ENCODE peak calls at places on chromosomes 6 and 20, in six cellular contexts. G is heart right ventricle, N is cardiac muscle cell, O is AG04450, W is cardiac fibroblast, M is neural progenitor cell. T is an unnamed sample.

GRCh38 chr6:154520280-154520679 is 9.8 kb upstream of the CNKSR3 start:
- DNase-seq in M (no peak), O (no peak), W (no peak), G (no peak), N (peak), T (no peak)

GRCh38 chr6:127641905-127642304 is 64.9 kb downstream of the C6orf58 start:
- DNase-seq in W (peak), M (peak), O (peak), G (no peak), N (peak), T (peak)

GRCh38 chr20:52783769-52784168 is 188.4 kb upstream of the TSHZ2 start:
- DNase-seq in O (no peak), M (peak), W (peak), G (no peak), N (no peak), T (no peak)

GRCh38 chr6:56549014-56549413 is 93.7 kb downstream of the DST start:
- DNase-seq in G (no peak), O (no peak), M (peak), W (peak), N (no peak), T (peak)

GRCh38 chr6:151263967-151264366 is 24.2 kb downstream of the AKAP12 start:
- DNase-seq in G (peak), W (peak), O (no peak), M (no peak), N (no peak), T (no peak)

GRCh38 chr20:24783631-24784492 is 165.2 kb upstream of the CST7 start:
- DNase-seq in W (no peak), N (no peak), M (peak), G (no peak), O (no peak), T (no peak)

GRCh38 chr6:34953084-34954025 is 64.3 kb downstream of the ANKS1A start:
- DNase-seq in W (peak), G (no peak), M (no peak), O (no peak), N (no peak), T (peak)

GRCh38 chr6:169896826-169897456 is 145.5 kb downstream of the ERMARD start:
- DNase-seq in W (no peak), O (no peak), N (no peak), M (no peak), G (no peak), T (no peak)

GRCh38 chr6:25462235-25462897 is 183.2 kb downstream of the CARMIL1 start:
- DNase-seq in O (no peak), W (no peak), M (peak), G (no peak), N (no peak), T (no peak)

GRCh38 chr6:89100114-89100513 is 17.8 kb downstream of the SRSF12 start:
- DNase-seq in M (no peak), O (no peak), N (no peak), W (no peak), G (no peak), T (no peak)

GRCh38 chr20:34907616-34908469 is 31.4 kb downstream of the ACSS2 start:
- DNase-seq in N (peak), O (peak), M (peak), W (peak), G (peak), T (peak)

GRCh38 chr6:152004896-152005295 is 197.4 kb downstream of the ESR1 start:
- DNase-seq in N (no peak), G (no peak), O (no peak), M (no peak), W (no peak), T (no peak)

GRCh38 chr6:117484052-117484646 is 1.7 kb downstream of the DCBLD1 start:
- DNase-seq in W (no peak), N (no peak), G (no peak), O (no peak), M (no peak), T (no peak)

GRCh38 chr20:53040678-53041674 is 68.8 kb downstream of the TSHZ2 start:
- DNase-seq in O (no peak), W (peak), G (peak), N (no peak), M (no peak), T (no peak)

GRCh38 chr20:34979366-34980153 is 23.9 kb downstream of the MYH7B start:
- DNase-seq in M (peak), G (peak), O (no peak), N (peak), W (no peak), T (no peak)

GRCh38 chr6:57265755-57266221 is 43.7 kb upstream of the RAB23 start:
- DNase-seq in N (no peak), W (peak), O (peak), G (no peak), M (no peak), T (peak)

GRCh38 chr6:11198663-11199603 is 33.5 kb downstream of the NEDD9 start:
- DNase-seq in W (no peak), M (no peak), N (no peak), O (no peak), G (no peak), T (peak)

GRCh38 chr6:166998256-166999144 is 697 bp upstream of the CEP43 start:
- DNase-seq in O (no peak), M (peak), W (no peak), N (no peak), G (peak), T (peak)

GRCh38 chr6:112352607-112353006 is 5.5 kb downstream of the RFPL4B start:
- DNase-seq in W (no peak), G (no peak), O (no peak), M (no peak), N (no peak), T (no peak)

GRCh38 chr6:105898286-105898685 is 187.8 kb upstream of the PRDM1 start:
- DNase-seq in W (no peak), M (no peak), G (no peak), N (no peak), O (peak), T (peak)

GRCh38 chr6:148533309-148534107 is 190.9 kb downstream of the SASH1 start:
- DNase-seq in G (no peak), O (no peak), N (no peak), W (no peak), M (no peak), T (no peak)

DNA sequence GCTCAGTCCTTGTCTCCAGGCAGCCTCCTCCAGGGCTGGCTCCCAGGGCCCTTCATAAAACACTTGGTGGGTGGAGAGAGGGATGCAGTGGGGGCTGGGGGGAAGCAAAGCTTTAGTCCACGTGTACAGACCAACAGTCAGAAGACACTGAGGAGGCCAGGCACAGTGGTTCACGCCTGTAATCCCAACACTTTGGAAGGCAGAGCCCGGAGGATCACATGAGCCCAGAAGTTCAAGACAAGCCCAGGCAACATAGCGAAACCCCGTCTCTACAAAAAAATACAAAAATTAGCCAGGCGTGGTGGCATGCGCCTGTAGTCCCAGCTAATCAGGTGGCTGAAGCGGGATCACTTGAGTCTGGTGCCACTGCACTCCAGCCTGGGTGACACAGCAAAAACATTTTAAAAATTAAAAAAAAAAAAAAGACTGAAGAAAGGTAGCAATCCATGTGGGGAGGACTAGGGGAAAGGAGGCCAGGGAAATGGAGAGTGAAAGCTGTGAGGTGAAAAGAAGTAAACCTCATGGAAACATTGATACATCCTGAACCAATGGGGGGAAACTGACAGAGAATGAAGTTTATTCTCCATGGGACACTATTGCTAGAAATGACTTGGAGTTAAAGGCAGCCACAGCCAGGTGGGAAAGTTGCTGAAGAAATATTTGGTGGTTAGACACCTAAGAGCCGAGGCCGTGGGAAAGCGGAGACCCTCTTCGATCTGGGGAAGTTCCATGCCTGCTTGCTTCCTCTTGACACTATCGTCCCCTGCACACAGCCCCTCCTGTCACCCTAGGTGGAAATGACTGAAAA is 35.4 kb downstream of the PIM1 start:
- DNase-seq in M (no peak), O (no peak), N (no peak), G (no peak), W (no peak), T (no peak)
- H3K4me3 ChIP-seq in M (no peak), O (no peak), N (no peak), G (no peak), W (no peak), T (no peak)

DNA sequence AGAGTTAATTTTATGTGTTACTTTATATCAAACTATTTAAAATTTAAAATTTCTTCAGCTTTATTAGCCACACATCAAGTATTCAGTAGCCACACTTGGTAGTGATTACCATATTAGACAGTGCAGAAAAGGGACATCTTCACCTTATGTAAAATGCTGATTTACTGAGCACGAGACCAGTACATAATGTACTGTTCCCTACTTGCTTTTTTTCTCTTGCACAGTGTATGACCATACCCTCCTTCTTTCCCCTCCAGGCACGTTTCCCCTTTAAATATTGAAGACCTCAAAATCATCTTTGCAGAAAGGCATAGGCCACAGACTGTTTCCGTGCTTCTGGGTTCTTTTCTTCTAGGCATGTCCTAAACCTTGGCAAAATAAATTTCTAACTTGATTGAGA is 18.0 kb downstream of the DSTN start:
- DNase-seq in N (no peak), O (no peak), G (no peak), M (no peak), W (no peak), T (no peak)
- TF ChIP-seq CTCF in N (no peak), O (no peak), G (no peak), M (no peak), W (no peak), T (no peak)

GRCh38 chr6:24283043-24283985 is 74.5 kb downstream of the DCDC2 start:
- DNase-seq in M (peak), W (peak), G (peak), N (peak), O (no peak), T (peak)
- H3K4me3 ChIP-seq in M (peak), W (no peak), G (no peak), N (no peak), O (no peak), T (no peak)

GRCh38 chr6:31581511-31582229 is 554 bp downstream of the LTB start:
- DNase-seq in O (no peak), N (peak), M (peak), W (no peak), G (no peak), T (no peak)

GRCh38 chr6:31580807-31581437 is 1.3 kb downstream of the LTB start:
- DNase-seq in N (peak), W (peak), M (peak), G (peak), O (peak), T (peak)

GRCh38 chr6:31579119-31579505 is 3.1 kb downstream of the LTB start:
- DNase-seq in M (no peak), W (no peak), G (no peak), N (no peak), O (no peak), T (no peak)

GRCh38 chr6:31579546-31580445 is 2.4 kb downstream of the LTB start:
- DNase-seq in M (no peak), O (no peak), W (no peak), G (no peak), N (no peak), T (no peak)

DNA sequence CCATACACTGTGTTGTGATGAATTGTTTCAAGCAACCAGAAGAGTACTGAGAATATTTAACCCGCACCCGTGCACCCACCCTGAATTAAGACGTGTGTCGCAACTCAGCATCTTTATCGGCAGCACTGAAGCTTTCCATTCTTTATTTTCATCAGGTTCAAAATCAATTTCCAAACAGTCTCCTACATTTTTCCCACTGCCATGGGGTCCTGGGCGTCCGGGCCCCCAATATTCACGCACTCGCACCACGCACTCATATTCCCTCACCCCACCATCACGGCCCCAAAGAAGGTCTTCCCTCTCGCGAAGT is 1.8 kb downstream of the LTB start:
- DNase-seq in N (no peak), G (no peak), M (no peak), W (no peak), O (no peak), T (no peak)
- TF ChIP-seq CTCF in N (no peak), G (no peak), M (no peak), W (no peak), O (no peak), T (no peak)

DNA sequence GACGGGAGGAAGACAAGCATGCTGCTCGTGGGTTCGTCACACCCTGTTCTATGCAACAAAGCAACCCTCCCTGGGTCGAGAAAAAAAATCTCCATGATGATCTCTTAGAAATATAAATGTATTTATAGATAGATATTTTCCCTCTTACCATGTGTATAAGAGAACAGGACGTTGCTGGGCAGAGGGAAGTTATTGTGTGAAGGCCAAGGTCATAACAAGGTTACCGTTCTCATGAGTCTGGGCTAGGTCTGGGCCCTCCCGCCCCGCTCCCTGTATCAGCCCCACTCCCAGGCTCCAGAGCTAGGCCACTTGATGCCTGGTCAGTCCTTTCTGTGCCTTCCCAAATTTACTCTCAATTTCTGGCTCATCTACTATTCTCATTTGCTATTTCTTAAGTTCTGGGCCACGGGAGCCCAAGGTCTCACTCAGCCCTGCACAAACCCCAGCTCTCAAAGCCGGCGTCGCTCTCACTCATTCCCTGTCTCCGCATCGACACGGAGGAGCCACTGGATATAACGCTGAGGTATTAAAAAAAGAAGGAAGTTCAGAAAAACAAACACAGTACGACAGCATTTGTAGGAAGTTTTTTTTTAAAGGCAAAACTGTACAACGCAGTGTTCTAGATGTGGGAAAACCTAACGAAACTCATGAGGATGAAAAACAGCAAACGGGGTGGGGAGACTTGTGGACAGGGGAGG is 96.8 kb downstream of the PSMG4 start:
- DNase-seq in W (no peak), O (no peak), N (peak), G (peak), M (peak), T (peak)
- H3K4me3 ChIP-seq in W (no peak), O (peak), N (no peak), G (peak), M (peak), T (peak)

GRCh38 chr20:59845472-59845871 is 88.0 kb downstream of the SYCP2 start:
- DNase-seq in G (no peak), O (no peak), N (no peak), M (no peak), W (no peak), T (no peak)

GRCh38 chr20:59848182-59848581 is 85.3 kb downstream of the SYCP2 start:
- DNase-seq in O (no peak), G (no peak), N (no peak), M (no peak), W (no peak), T (no peak)

DNA sequence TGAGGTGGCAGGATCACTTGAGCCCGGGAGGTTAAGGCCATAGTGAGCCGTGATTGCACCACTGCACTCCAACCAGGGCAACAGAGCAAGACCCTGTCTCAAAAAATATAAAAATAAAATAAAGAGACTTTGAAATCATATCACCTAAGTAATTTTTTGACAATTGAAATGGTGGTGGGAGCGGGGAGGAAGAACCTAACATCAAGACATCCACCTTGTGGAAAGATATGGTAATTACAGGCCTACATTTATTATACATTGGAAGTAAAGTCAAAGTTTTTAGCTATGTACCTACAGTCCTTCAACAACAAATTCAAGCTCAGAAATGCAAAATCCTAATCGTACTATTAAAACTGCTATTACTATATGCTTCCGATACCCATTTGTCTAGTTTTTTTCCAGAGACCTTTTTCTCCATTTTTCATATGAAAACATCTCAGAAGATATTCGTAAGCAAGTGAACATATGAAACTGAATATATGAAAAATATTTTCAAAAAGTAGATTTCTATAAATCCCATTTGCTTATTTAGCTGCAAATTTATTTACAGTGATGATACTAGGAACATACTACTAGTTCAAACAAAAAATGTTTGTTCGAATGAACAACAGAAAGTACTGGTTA is 83.3 kb downstream of the SYCP2 start:
- DNase-seq in O (no peak), W (peak), G (no peak), M (peak), N (peak), T (peak)
- TF ChIP-seq CTCF in O (peak), W (peak), G (peak), M (peak), N (peak), T (peak)

DNA sequence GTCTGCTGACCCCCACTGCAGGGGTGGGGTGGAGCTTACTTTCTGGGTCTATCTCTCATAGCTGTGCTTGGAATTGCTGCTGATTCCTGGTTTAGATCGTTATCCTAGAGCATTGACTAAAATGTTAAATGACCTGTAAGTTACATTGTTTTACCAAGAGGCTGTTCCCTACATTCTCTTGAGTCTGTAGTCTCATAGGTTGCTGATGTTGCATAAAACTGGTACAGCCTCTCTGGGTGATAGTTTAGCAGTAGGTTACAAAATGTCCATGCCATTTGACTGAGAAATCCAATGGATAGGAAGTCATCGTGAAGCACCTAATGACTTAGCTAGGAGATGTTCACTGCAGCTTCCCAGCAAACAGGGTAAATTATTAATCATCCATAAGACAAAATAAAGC is 62.4 kb downstream of the TPD52L1 start:
- DNase-seq in W (no peak), G (no peak), O (no peak), M (no peak), N (no peak), T (no peak)
- H3K4me3 ChIP-seq in W (no peak), G (no peak), O (no peak), M (no peak), N (no peak), T (no peak)